ENCODE peak calls at places on chromosomes 2 and 18, in nine cellular contexts. P, B, O, X, H, Y, L, U and V are unnamed samples.
A peak's percentile ranks its signal among the peaks of the same experiment; 100 is the strongest.

GRCh38 chr18:67269206-67269605 is 247.3 kb downstream of the DSEL start:
- DNase-seq in Y (no peak), L (no peak), O (no peak), B (no peak), H (no peak), U (no peak), X (no peak), P (no peak), V (no peak)

GRCh38 chr2:86562485-86562890 is 755 bp downstream of the CHMP3 start:
- DNase-seq in X (no peak), Y (no peak), B (no peak), O (no peak), H (no peak), L (no peak), U (no peak), P (no peak), V (no peak)

GRCh38 chr18:49274188-49274714 is 186.2 kb downstream of the DYM start:
- DNase-seq in L (peak; percentile 46), Y (no peak), P (no peak), H (no peak), X (no peak), U (no peak), O (no peak), B (no peak), V (no peak)

GRCh38 chr2:127219716-127220090 is 396 bp downstream of the CYP27C1 start:
- DNase-seq in L (peak; percentile 29), X (no peak), Y (peak; percentile 32), B (no peak), O (no peak), P (peak; percentile 59), U (no peak), H (peak; percentile 85), V (no peak)

GRCh38 chr2:204110250-204111183 is 174.0 kb downstream of the ICOS start:
- DNase-seq in P (no peak), O (no peak), H (no peak), L (peak; percentile 56), X (no peak), U (no peak), Y (no peak), B (peak; percentile 1), V (peak; percentile 88)

GRCh38 chr18:50151876-50152275 is 43.1 kb downstream of the MYO5B start:
- DNase-seq in X (no peak), Y (no peak), O (no peak), B (no peak), U (no peak), H (no peak), P (no peak), L (peak; percentile 24), V (no peak)

GRCh38 chr2:65722028-65722427 is 289.6 kb upstream of the SPRED2 start:
- DNase-seq in H (peak; percentile 85), X (peak; percentile 26), Y (no peak), L (peak; percentile 4), O (peak; percentile 20), B (no peak), U (no peak), P (peak; percentile 32), V (no peak)

GRCh38 chr2:23563673-23564617 is 179.0 kb downstream of the KLHL29 start:
- DNase-seq in U (no peak), P (no peak), H (no peak), X (peak; percentile 47), L (peak; percentile 97), Y (no peak), B (peak; percentile 47), O (peak; percentile 21), V (peak; percentile 92)

GRCh38 chr2:60530228-60530627 is 23.2 kb downstream of the BCL11A start:
- DNase-seq in B (no peak), O (peak; percentile 82), L (no peak), H (no peak), X (peak; percentile 26), U (no peak), P (no peak), Y (no peak), V (no peak)

GRCh38 chr2:206526416-206526815 is 83.1 kb downstream of the ADAM23 start:
- DNase-seq in H (no peak), X (no peak), L (no peak), Y (no peak), B (no peak), O (no peak), U (no peak), P (no peak), V (no peak)

GRCh38 chr2:190859347-190860297 is 21.0 kb upstream of the GLS start:
- DNase-seq in H (peak; percentile 62), B (no peak), L (peak; percentile 53), U (no peak), O (no peak), Y (no peak), P (no peak), X (no peak), V (no peak)

GRCh38 chr2:207930747-207931146 is 94.6 kb downstream of the PLEKHM3 start:
- DNase-seq in X (peak; percentile 36), U (peak; percentile 70), O (peak; percentile 86), L (no peak), B (no peak), Y (no peak), P (no peak), H (no peak), V (no peak)

GRCh38 chr2:27728081-27728858 is 43.2 kb upstream of the MRPL33 start:
- DNase-seq in O (no peak), B (no peak), Y (no peak), H (no peak), U (no peak), L (no peak), X (no peak), P (no peak), V (no peak)

GRCh38 chr2:73717251-73717606 is 19.9 kb downstream of the TPRKB start:
- DNase-seq in Y (no peak), U (no peak), H (no peak), B (no peak), L (no peak), O (no peak), X (no peak), P (no peak), V (no peak)

DNA sequence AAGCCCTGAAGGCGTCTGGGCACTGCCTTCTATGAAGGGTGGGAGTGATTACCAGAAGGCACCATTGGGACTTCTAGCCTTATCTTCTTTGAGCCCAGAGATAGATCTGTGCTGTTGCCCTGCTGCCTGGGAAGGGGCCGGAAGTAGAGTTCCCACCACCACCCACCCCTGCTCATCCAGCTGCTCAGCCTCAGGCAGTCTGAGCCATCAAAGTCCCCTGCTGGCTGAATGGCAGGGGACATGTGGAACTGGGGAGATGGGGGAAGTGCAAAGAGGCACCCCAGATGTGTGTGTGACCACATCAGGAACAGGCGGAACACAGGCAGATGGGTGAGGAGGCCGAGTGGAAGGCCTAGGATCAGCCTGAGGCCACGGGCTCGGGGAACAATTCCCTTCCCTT is 3.3 kb upstream of the WNT10A start:
- DNase-seq in H (peak; percentile 41), L (no peak), P (peak; percentile 27), U (no peak), Y (no peak), O (no peak), X (no peak), B (no peak), V (no peak)
- TF ChIP-seq CTCF in H (no peak), L (no peak), P (no peak), U (no peak), Y (no peak), O (no peak), X (no peak), B (no peak), V (no peak)

GRCh38 chr2:10188211-10188610 is 65.7 kb downstream of the RRM2 start:
- DNase-seq in H (peak; percentile 71), O (no peak), U (no peak), B (no peak), L (peak; percentile 31), X (no peak), Y (peak; percentile 41), P (no peak), V (no peak)
- TF ChIP-seq CTCF in H (peak; percentile 89), O (peak; percentile 31), U (peak; percentile 8), B (peak; percentile 29), L (peak; percentile 34), X (no peak), Y (peak; percentile 49), P (peak; percentile 47), V (peak; percentile 52)

GRCh38 chr2:241554610-241555322 is 3.8 kb upstream of the BOK start:
- DNase-seq in X (no peak), H (no peak), P (no peak), U (no peak), Y (no peak), L (no peak), O (no peak), B (no peak), V (no peak)

GRCh38 chr2:241553981-241554380 is 4.6 kb upstream of the BOK start:
- DNase-seq in L (no peak), B (no peak), O (no peak), P (no peak), U (no peak), X (no peak), H (no peak), Y (no peak), V (no peak)

GRCh38 chr2:241558532-241559488 is at the start of gene BOK:
- DNase-seq in H (peak; percentile 92), L (peak; percentile 90), U (peak; percentile 90), X (peak; percentile 83), B (no peak), O (peak; percentile 75), Y (peak; percentile 76), P (peak; percentile 67), V (no peak)

GRCh38 chr2:241555711-241556110 is 2.8 kb upstream of the BOK start:
- DNase-seq in Y (no peak), P (no peak), X (no peak), L (no peak), U (no peak), B (no peak), O (no peak), H (peak; percentile 58), V (no peak)

GRCh38 chr2:241556734-241557133 is 1.8 kb upstream of the BOK start:
- DNase-seq in X (no peak), Y (no peak), B (no peak), O (no peak), H (no peak), U (no peak), L (no peak), P (no peak), V (no peak)
- TF ChIP-seq CTCF in X (no peak), Y (no peak), B (no peak), O (no peak), H (no peak), U (no peak), L (no peak), P (no peak), V (no peak)

GRCh38 chr2:105244443-105244842 is 2.9 kb downstream of the GPR45 start:
- DNase-seq in X (no peak), O (no peak), P (no peak), Y (no peak), U (no peak), L (no peak), H (no peak), B (no peak), V (no peak)

GRCh38 chr2:105241443-105241842 is at the start of gene GPR45:
- DNase-seq in P (no peak), U (no peak), B (no peak), H (no peak), L (no peak), X (no peak), O (no peak), Y (no peak), V (no peak)

GRCh38 chr2:105239924-105240323 is 1.6 kb upstream of the GPR45 start:
- DNase-seq in Y (no peak), O (no peak), P (no peak), B (peak; percentile 88), X (no peak), H (no peak), U (no peak), L (peak; percentile 87), V (no peak)

GRCh38 chr2:105242286-105242993 is 897 bp downstream of the GPR45 start:
- DNase-seq in L (no peak), H (no peak), P (no peak), X (no peak), U (no peak), Y (no peak), O (no peak), B (no peak), V (no peak)

GRCh38 chr2:105243961-105244360 is 2.4 kb downstream of the GPR45 start:
- DNase-seq in P (peak; percentile 67), Y (no peak), L (no peak), O (no peak), B (no peak), U (no peak), X (no peak), H (peak; percentile 85), V (no peak)
- TF ChIP-seq CTCF in P (peak; percentile 69), Y (no peak), L (peak; percentile 16), O (no peak), B (peak; percentile 19), U (no peak), X (peak; percentile 37), H (peak; percentile 86), V (peak; percentile 34)